ENCODE peak calls at places on chromosomes 12 and 14, in ten cellular contexts. One of them, this sample, is unnamed.

GRCh38 chr14:89720741-89721315 is 233.7 kb downstream of the EFCAB11 start:
- DNase-seq in lower leg skin: no peak
- DNase-seq in mesothelial cell of epicardium: no peak
- DNase-seq in GM12865: peak; percentile 77
- DNase-seq in neural progenitor cell: no peak
- DNase-seq in MCF 10A: no peak
- DNase-seq in fibroblast of pulmonary artery: no peak
- DNase-seq in B cell: peak; percentile 84
- DNase-seq in IMR-90: no peak
- DNase-seq in A673: no peak
- DNase-seq in this sample: peak; percentile 86

GRCh38 chr12:4816776-4817530 is 92.8 kb upstream of the KCNA1 start:
- DNase-seq in MCF 10A: no peak
- DNase-seq in IMR-90: no peak
- DNase-seq in A673: no peak
- DNase-seq in B cell: no peak
- DNase-seq in mesothelial cell of epicardium: no peak
- DNase-seq in GM12865: no peak
- DNase-seq in neural progenitor cell: no peak
- DNase-seq in lower leg skin: no peak
- DNase-seq in fibroblast of pulmonary artery: no peak
- DNase-seq in this sample: no peak

GRCh38 chr14:22791302-22791701 is 23.9 kb downstream of the SLC7A7 start:
- DNase-seq in lower leg skin: no peak
- DNase-seq in A673: no peak
- DNase-seq in B cell: peak; percentile 33
- DNase-seq in mesothelial cell of epicardium: no peak
- DNase-seq in MCF 10A: no peak
- DNase-seq in IMR-90: peak; percentile 91
- DNase-seq in neural progenitor cell: no peak
- DNase-seq in fibroblast of pulmonary artery: peak; percentile 31
- DNase-seq in GM12865: no peak
- DNase-seq in this sample: no peak

GRCh38 chr12:75750950-75751349 is 239.5 kb upstream of the KRR1 start:
- DNase-seq in GM12865: no peak
- DNase-seq in IMR-90: peak; percentile 89
- DNase-seq in fibroblast of pulmonary artery: peak; percentile 75
- DNase-seq in B cell: no peak
- DNase-seq in MCF 10A: peak; percentile 10
- DNase-seq in mesothelial cell of epicardium: no peak
- DNase-seq in lower leg skin: no peak
- DNase-seq in A673: no peak
- DNase-seq in neural progenitor cell: no peak
- DNase-seq in this sample: no peak

GRCh38 chr12:88781909-88782308 is 201.6 kb upstream of the KITLG start:
- DNase-seq in neural progenitor cell: no peak
- DNase-seq in MCF 10A: peak; percentile 19
- DNase-seq in GM12865: no peak
- DNase-seq in A673: peak; percentile 1
- DNase-seq in B cell: no peak
- DNase-seq in mesothelial cell of epicardium: no peak
- DNase-seq in lower leg skin: no peak
- DNase-seq in fibroblast of pulmonary artery: peak; percentile 23
- DNase-seq in IMR-90: peak; percentile 31
- DNase-seq in this sample: no peak

GRCh38 chr12:112151766-112152541 is 26.6 kb downstream of the TRAFD1 start:
- DNase-seq in B cell: no peak
- DNase-seq in IMR-90: no peak
- DNase-seq in fibroblast of pulmonary artery: no peak
- DNase-seq in mesothelial cell of epicardium: no peak
- DNase-seq in neural progenitor cell: no peak
- DNase-seq in MCF 10A: no peak
- DNase-seq in lower leg skin: peak; percentile 81
- DNase-seq in A673: no peak
- DNase-seq in GM12865: no peak
- DNase-seq in this sample: no peak

GRCh38 chr12:90618606-90619005 is 336.4 kb downstream of the CCER1 start:
- DNase-seq in mesothelial cell of epicardium: no peak
- DNase-seq in A673: no peak
- DNase-seq in MCF 10A: no peak
- DNase-seq in B cell: no peak
- DNase-seq in fibroblast of pulmonary artery: peak; percentile 27
- DNase-seq in IMR-90: peak; percentile 16
- DNase-seq in lower leg skin: no peak
- DNase-seq in neural progenitor cell: no peak
- DNase-seq in GM12865: no peak
- DNase-seq in this sample: no peak

GRCh38 chr12:10721654-10722501 is 1.2 kb downstream of the YBX3 start:
- DNase-seq in MCF 10A: peak; percentile 99
- DNase-seq in GM12865: peak; percentile 80
- DNase-seq in lower leg skin: peak; percentile 99
- DNase-seq in fibroblast of pulmonary artery: peak; percentile 100
- DNase-seq in B cell: peak; percentile 66
- DNase-seq in mesothelial cell of epicardium: peak; percentile 67
- DNase-seq in IMR-90: peak; percentile 99
- DNase-seq in neural progenitor cell: peak; percentile 63
- DNase-seq in A673: peak; percentile 91
- DNase-seq in this sample: peak; percentile 80

GRCh38 chr12:132074216-132074615 is 69.9 kb downstream of the DDX51 start:
- DNase-seq in neural progenitor cell: no peak
- DNase-seq in B cell: no peak
- DNase-seq in IMR-90: no peak
- DNase-seq in MCF 10A: no peak
- DNase-seq in fibroblast of pulmonary artery: no peak
- DNase-seq in lower leg skin: peak; percentile 23
- DNase-seq in mesothelial cell of epicardium: no peak
- DNase-seq in A673: no peak
- DNase-seq in GM12865: no peak
- DNase-seq in this sample: no peak

GRCh38 chr12:132077322-132078100 is 66.6 kb downstream of the DDX51 start:
- DNase-seq in IMR-90: no peak
- DNase-seq in fibroblast of pulmonary artery: no peak
- DNase-seq in GM12865: no peak
- DNase-seq in MCF 10A: no peak
- DNase-seq in A673: no peak
- DNase-seq in lower leg skin: peak; percentile 69
- DNase-seq in neural progenitor cell: no peak
- DNase-seq in B cell: no peak
- DNase-seq in mesothelial cell of epicardium: no peak
- DNase-seq in this sample: no peak

GRCh38 chr12:132078190-132078589 is 65.9 kb downstream of the DDX51 start:
- DNase-seq in GM12865: no peak
- DNase-seq in mesothelial cell of epicardium: no peak
- DNase-seq in A673: peak; percentile 11
- DNase-seq in lower leg skin: peak; percentile 79
- DNase-seq in IMR-90: peak; percentile 91
- DNase-seq in fibroblast of pulmonary artery: peak; percentile 94
- DNase-seq in MCF 10A: peak; percentile 67
- DNase-seq in B cell: no peak
- DNase-seq in neural progenitor cell: no peak
- DNase-seq in this sample: no peak

GRCh38 chr12:132075714-132076553 is 68.2 kb downstream of the DDX51 start:
- DNase-seq in B cell: no peak
- DNase-seq in fibroblast of pulmonary artery: no peak
- DNase-seq in MCF 10A: no peak
- DNase-seq in mesothelial cell of epicardium: no peak
- DNase-seq in lower leg skin: peak; percentile 61
- DNase-seq in neural progenitor cell: no peak
- DNase-seq in A673: no peak
- DNase-seq in IMR-90: no peak
- DNase-seq in GM12865: no peak
- DNase-seq in this sample: no peak

GRCh38 chr12:132075026-132075713 is 68.9 kb downstream of the DDX51 start:
- DNase-seq in neural progenitor cell: peak; percentile 17
- DNase-seq in GM12865: no peak
- DNase-seq in fibroblast of pulmonary artery: no peak
- DNase-seq in A673: no peak
- DNase-seq in lower leg skin: peak; percentile 69
- DNase-seq in mesothelial cell of epicardium: no peak
- DNase-seq in MCF 10A: no peak
- DNase-seq in B cell: no peak
- DNase-seq in IMR-90: no peak
- DNase-seq in this sample: no peak
- TF ChIP-seq CTCF in neural progenitor cell: peak; percentile 54
- TF ChIP-seq CTCF in GM12865: peak; percentile 11
- TF ChIP-seq CTCF in fibroblast of pulmonary artery: peak; percentile 33
- TF ChIP-seq CTCF in A673: peak; percentile 42
- TF ChIP-seq CTCF in lower leg skin: no peak
- TF ChIP-seq CTCF in mesothelial cell of epicardium: no peak
- TF ChIP-seq CTCF in MCF 10A: no peak
- TF ChIP-seq CTCF in B cell: peak; percentile 15
- TF ChIP-seq CTCF in IMR-90: peak; percentile 29
- TF ChIP-seq CTCF in this sample: no peak

GRCh38 chr14:58574623-58575022 is 63.1 kb upstream of the DACT1 start:
- DNase-seq in neural progenitor cell: no peak
- DNase-seq in mesothelial cell of epicardium: no peak
- DNase-seq in GM12865: no peak
- DNase-seq in lower leg skin: no peak
- DNase-seq in MCF 10A: no peak
- DNase-seq in A673: no peak
- DNase-seq in B cell: no peak
- DNase-seq in IMR-90: no peak
- DNase-seq in fibroblast of pulmonary artery: no peak
- DNase-seq in this sample: no peak
- TF ChIP-seq CTCF in neural progenitor cell: peak; percentile 28
- TF ChIP-seq CTCF in mesothelial cell of epicardium: no peak
- TF ChIP-seq CTCF in GM12865: no peak
- TF ChIP-seq CTCF in lower leg skin: no peak
- TF ChIP-seq CTCF in MCF 10A: no peak
- TF ChIP-seq CTCF in A673: peak; percentile 29
- TF ChIP-seq CTCF in B cell: no peak
- TF ChIP-seq CTCF in IMR-90: peak; percentile 9
- TF ChIP-seq CTCF in fibroblast of pulmonary artery: peak; percentile 28
- TF ChIP-seq CTCF in this sample: no peak

DNA sequence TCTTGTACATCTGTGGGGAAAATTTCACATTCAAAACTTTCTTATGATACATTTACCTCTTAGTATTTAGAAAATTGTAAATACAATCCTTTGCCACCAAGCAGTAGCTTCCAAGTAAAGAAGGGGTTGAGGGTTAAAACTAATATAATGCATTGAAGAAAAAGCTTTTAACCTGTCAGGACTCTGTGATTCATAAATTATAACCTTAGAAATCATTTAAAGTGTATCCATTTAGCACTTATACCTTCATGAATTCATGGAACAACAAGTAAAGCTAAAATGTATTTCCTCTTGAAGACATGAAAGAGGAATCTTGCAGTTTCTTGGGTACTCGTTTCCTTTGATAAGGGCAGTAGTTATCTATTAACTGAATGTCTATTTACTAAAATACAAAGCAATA is 424.3 kb downstream of the APAF1 start:
- DNase-seq in MCF 10A: no peak
- DNase-seq in lower leg skin: no peak
- DNase-seq in neural progenitor cell: no peak
- DNase-seq in GM12865: no peak
- DNase-seq in fibroblast of pulmonary artery: no peak
- DNase-seq in IMR-90: no peak
- DNase-seq in B cell: no peak
- DNase-seq in mesothelial cell of epicardium: no peak
- DNase-seq in A673: no peak
- DNase-seq in this sample: no peak
- TF ChIP-seq CTCF in MCF 10A: no peak
- TF ChIP-seq CTCF in lower leg skin: no peak
- TF ChIP-seq CTCF in neural progenitor cell: no peak
- TF ChIP-seq CTCF in GM12865: no peak
- TF ChIP-seq CTCF in fibroblast of pulmonary artery: no peak
- TF ChIP-seq CTCF in IMR-90: no peak
- TF ChIP-seq CTCF in B cell: no peak
- TF ChIP-seq CTCF in mesothelial cell of epicardium: no peak
- TF ChIP-seq CTCF in A673: no peak
- TF ChIP-seq CTCF in this sample: no peak

GRCh38 chr14:20656274-20656673 is 14.8 kb upstream of the OR6S1 start:
- DNase-seq in A673: no peak
- DNase-seq in fibroblast of pulmonary artery: no peak
- DNase-seq in MCF 10A: no peak
- DNase-seq in B cell: no peak
- DNase-seq in neural progenitor cell: no peak
- DNase-seq in mesothelial cell of epicardium: no peak
- DNase-seq in lower leg skin: no peak
- DNase-seq in IMR-90: no peak
- DNase-seq in GM12865: no peak
- DNase-seq in this sample: no peak

GRCh38 chr14:20655851-20656250 is 14.4 kb upstream of the OR6S1 start:
- DNase-seq in mesothelial cell of epicardium: no peak
- DNase-seq in fibroblast of pulmonary artery: no peak
- DNase-seq in IMR-90: no peak
- DNase-seq in MCF 10A: no peak
- DNase-seq in B cell: no peak
- DNase-seq in A673: no peak
- DNase-seq in GM12865: no peak
- DNase-seq in neural progenitor cell: no peak
- DNase-seq in lower leg skin: no peak
- DNase-seq in this sample: no peak

GRCh38 chr14:20659813-20660395 is 18.4 kb upstream of the OR6S1 start:
- DNase-seq in neural progenitor cell: no peak
- DNase-seq in GM12865: no peak
- DNase-seq in IMR-90: no peak
- DNase-seq in fibroblast of pulmonary artery: no peak
- DNase-seq in lower leg skin: no peak
- DNase-seq in mesothelial cell of epicardium: no peak
- DNase-seq in B cell: no peak
- DNase-seq in A673: no peak
- DNase-seq in MCF 10A: no peak
- DNase-seq in this sample: no peak

GRCh38 chr14:20658246-20658645 is 16.8 kb upstream of the OR6S1 start:
- DNase-seq in GM12865: no peak
- DNase-seq in mesothelial cell of epicardium: no peak
- DNase-seq in neural progenitor cell: no peak
- DNase-seq in lower leg skin: no peak
- DNase-seq in MCF 10A: no peak
- DNase-seq in A673: no peak
- DNase-seq in fibroblast of pulmonary artery: no peak
- DNase-seq in B cell: no peak
- DNase-seq in IMR-90: no peak
- DNase-seq in this sample: no peak

DNA sequence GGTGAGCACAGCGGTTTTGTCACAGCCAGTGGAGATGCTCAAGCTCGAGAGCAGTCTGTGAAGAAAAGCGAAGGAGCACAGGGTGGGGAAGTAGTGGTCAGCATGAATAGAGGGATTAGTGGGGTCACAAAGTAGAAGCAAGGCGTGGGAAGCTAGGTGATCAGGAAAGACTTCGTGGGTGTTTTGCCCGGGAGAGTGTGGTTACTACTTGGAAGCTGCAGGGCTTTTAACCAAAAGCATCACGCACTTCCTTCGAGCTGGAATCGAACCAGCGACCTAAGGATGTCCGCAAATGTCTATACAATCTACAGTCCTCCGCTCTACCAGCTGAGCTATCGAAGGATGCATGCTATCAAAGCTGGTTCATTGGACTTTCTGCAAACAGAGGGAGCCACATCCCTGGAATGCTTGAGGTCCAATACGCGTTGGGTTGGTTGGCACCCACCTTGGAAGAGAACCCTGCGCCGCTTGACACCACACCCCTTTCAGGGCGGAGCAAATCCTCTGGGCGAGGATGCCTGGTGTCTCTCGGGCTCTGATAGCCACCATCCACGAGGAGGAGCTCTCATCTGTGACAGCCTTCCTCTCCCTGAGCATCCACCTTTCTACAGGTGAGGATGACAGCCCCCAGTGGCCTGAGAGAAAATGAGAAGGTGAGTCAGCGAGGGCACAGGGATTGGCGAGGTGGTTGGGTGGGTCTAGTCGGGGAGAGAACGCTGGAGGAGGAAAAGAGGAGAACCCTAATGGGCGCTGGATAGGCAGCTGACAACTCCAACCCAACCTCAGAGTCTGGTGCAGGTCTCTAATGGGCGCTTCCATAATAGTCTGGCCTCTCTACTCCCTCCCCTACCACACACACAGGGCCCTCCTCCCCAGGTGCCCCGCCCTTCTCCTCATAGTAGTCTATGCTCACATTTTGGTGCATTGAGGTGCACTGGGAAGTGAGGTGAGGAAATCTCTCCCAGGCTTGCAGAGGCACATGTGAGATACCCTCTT is 16.0 kb upstream of the OR6S1 start:
- DNase-seq in lower leg skin: no peak
- DNase-seq in mesothelial cell of epicardium: no peak
- DNase-seq in neural progenitor cell: peak; percentile 59
- DNase-seq in B cell: no peak
- DNase-seq in MCF 10A: peak; percentile 17
- DNase-seq in fibroblast of pulmonary artery: no peak
- DNase-seq in A673: peak; percentile 39
- DNase-seq in GM12865: peak; percentile 48
- DNase-seq in IMR-90: peak; percentile 4
- DNase-seq in this sample: peak; percentile 48
- TF ChIP-seq CTCF in lower leg skin: no peak
- TF ChIP-seq CTCF in mesothelial cell of epicardium: no peak
- TF ChIP-seq CTCF in neural progenitor cell: peak; percentile 36
- TF ChIP-seq CTCF in B cell: no peak
- TF ChIP-seq CTCF in MCF 10A: peak; percentile 10
- TF ChIP-seq CTCF in fibroblast of pulmonary artery: no peak
- TF ChIP-seq CTCF in A673: peak; percentile 28
- TF ChIP-seq CTCF in GM12865: peak; percentile 31
- TF ChIP-seq CTCF in IMR-90: peak; percentile 6
- TF ChIP-seq CTCF in this sample: peak; percentile 38

This sample was measured in activated CD8-positive, alpha-beta T cell treated with anti-CD3 and anti-CD28 coated beads for 36 hours.